ENCODE peak calls at places on chromosome 7, in six cellular contexts. B is A549, N is K562, L is HepG2, P is WTC11, R is H1. V is an unnamed sample.

GRCh38 chr7:74289660-74290589 is 718 bp downstream of the CLIP2 start:
- DNase-seq in B (no peak), N (peak; percentile 76), L (no peak), P (no peak), R (no peak), V (no peak)

GRCh38 chr7:135197343-135197742 is 14.0 kb downstream of the WDR91 start:
- DNase-seq in B (no peak), N (no peak), L (no peak), P (no peak), R (no peak), V (no peak)

GRCh38 chr7:65946895-65947294 is 35.1 kb downstream of the GUSB start:
- DNase-seq in B (no peak), N (no peak), L (peak; percentile 45), P (no peak), R (no peak), V (peak; percentile 35)

GRCh38 chr7:121485457-121486243 is 89.5 kb upstream of the FAM3C start:
- DNase-seq in B (no peak), N (no peak), L (no peak), P (no peak), R (no peak), V (no peak)

GRCh38 chr7:36128448-36129047 is 24.5 kb upstream of the EEPD1 start:
- DNase-seq in B (peak; percentile 77), N (peak; percentile 26), L (peak; percentile 76), P (no peak), R (no peak), V (peak; percentile 92)

GRCh38 chr7:79241288-79242055 is 212.0 kb downstream of the MAGI2 start:
- DNase-seq in B (no peak), N (no peak), L (no peak), P (no peak), R (no peak), V (no peak)

GRCh38 chr7:157888579-157888978 is 551.8 kb downstream of the DNAJB6 start:
- DNase-seq in B (no peak), N (no peak), L (no peak), P (no peak), R (no peak), V (no peak)

GRCh38 chr7:131443496-131443895 is 112.9 kb downstream of the PODXL start:
- DNase-seq in B (no peak), N (no peak), L (no peak), P (no peak), R (no peak), V (no peak)

GRCh38 chr7:100545636-100546128 is 6.7 kb downstream of the AGFG2 start:
- DNase-seq in B (peak; percentile 93), N (peak; percentile 75), L (peak; percentile 95), P (no peak), R (no peak), V (peak; percentile 92)

GRCh38 chr7:37440738-37441404 is 7.8 kb downstream of the ELMO1 start:
- DNase-seq in B (no peak), N (no peak), L (no peak), P (no peak), R (no peak), V (peak; percentile 91)

GRCh38 chr7:115559877-115560276 is 470.7 kb downstream of the TFEC start:
- DNase-seq in B (no peak), N (no peak), L (no peak), P (no peak), R (no peak), V (no peak)

GRCh38 chr7:16447867-16448266 is 17.7 kb downstream of the SOSTDC1 start:
- DNase-seq in B (no peak), N (no peak), L (no peak), P (no peak), R (no peak), V (no peak)

GRCh38 chr7:89247207-89247606 is 451.7 kb upstream of the TEX47 start:
- DNase-seq in B (no peak), N (no peak), L (no peak), P (peak; percentile 10), R (no peak), V (no peak)

GRCh38 chr7:20542594-20542993 is 72.9 kb upstream of the ABCB5 start:
- DNase-seq in B (no peak), N (no peak), L (no peak), P (no peak), R (no peak), V (peak; percentile 60)

GRCh38 chr7:20541615-20542349 is 73.7 kb upstream of the ABCB5 start:
- DNase-seq in B (no peak), N (no peak), L (no peak), P (no peak), R (no peak), V (no peak)

GRCh38 chr7:20535541-20535940 is 79.9 kb upstream of the ABCB5 start:
- DNase-seq in B (no peak), N (no peak), L (no peak), P (no peak), R (no peak), V (no peak)

GRCh38 chr7:20543565-20543964 is 71.9 kb upstream of the ABCB5 start:
- DNase-seq in B (no peak), N (no peak), L (no peak), P (no peak), R (no peak), V (no peak)

DNA sequence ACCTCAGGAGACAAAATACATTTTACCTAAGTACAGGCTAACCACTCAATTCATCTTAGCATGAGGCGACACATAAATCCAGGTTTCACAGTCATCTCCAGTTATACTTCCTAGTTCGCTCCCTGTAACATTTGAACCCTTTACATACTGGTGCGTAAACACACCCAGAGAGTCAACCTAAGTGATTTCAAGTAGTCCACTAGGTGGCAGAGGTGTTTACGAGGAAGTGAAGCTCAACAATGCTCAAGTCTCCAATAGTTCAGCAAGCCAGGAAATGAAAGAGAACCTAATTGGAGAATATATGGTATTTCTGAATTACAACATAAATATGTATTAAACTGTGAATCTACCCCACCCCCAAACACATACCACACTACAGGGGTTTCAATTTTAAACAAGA is 76.3 kb upstream of the ABCB5 start:
- DNase-seq in B (peak; percentile 4), N (peak; percentile 16), L (peak; percentile 21), P (no peak), R (no peak), V (no peak)
- TF ChIP-seq CTCF in B (no peak), N (peak; percentile 37), L (peak; percentile 25), P (peak; percentile 11), R (peak; percentile 77), V (no peak)

GRCh38 chr7:33446551-33446950 is 317.2 kb downstream of the BBS9 start:
- DNase-seq in B (no peak), N (no peak), L (no peak), P (no peak), R (no peak), V (no peak)
- TF ChIP-seq JUN in B (no peak), N (no peak), L (no peak), P (no peak), R (no peak), V (no peak)

GRCh38 chr7:31335889-31336201 is 4.7 kb downstream of the NEUROD6 start:
- DNase-seq in B (no peak), N (no peak), L (no peak), P (no peak), R (no peak), V (no peak)

GRCh38 chr7:31340603-31341002 is at the start of gene NEUROD6:
- DNase-seq in B (no peak), N (no peak), L (no peak), P (no peak), R (no peak), V (no peak)

GRCh38 chr7:31333301-31333700 is 7.2 kb downstream of the NEUROD6 start:
- DNase-seq in B (no peak), N (no peak), L (no peak), P (no peak), R (no peak), V (no peak)

GRCh38 chr7:31335161-31335888 is 5.2 kb downstream of the NEUROD6 start:
- DNase-seq in B (no peak), N (no peak), L (no peak), P (no peak), R (no peak), V (no peak)

GRCh38 chr7:31336202-31337035 is 4.1 kb downstream of the NEUROD6 start:
- DNase-seq in B (no peak), N (peak; percentile 11), L (no peak), P (peak; percentile 66), R (no peak), V (no peak)
- TF ChIP-seq CTCF in B (peak; percentile 17), N (peak; percentile 34), L (no peak), P (peak; percentile 69), R (peak; percentile 71), V (no peak)

GRCh38 chr7:106916689-106917088 is 51.6 kb downstream of the PIK3CG start:
- DNase-seq in B (no peak), N (no peak), L (no peak), P (no peak), R (no peak), V (no peak)

GRCh38 chr7:106914018-106914607 is 49.0 kb downstream of the PIK3CG start:
- DNase-seq in B (no peak), N (no peak), L (no peak), P (no peak), R (no peak), V (no peak)

GRCh38 chr7:106911959-106912358 is 46.9 kb downstream of the PIK3CG start:
- DNase-seq in B (no peak), N (no peak), L (no peak), P (no peak), R (no peak), V (no peak)

GRCh38 chr7:106915407-106915806 is 50.3 kb downstream of the PIK3CG start:
- DNase-seq in B (no peak), N (no peak), L (no peak), P (no peak), R (no peak), V (no peak)

GRCh38 chr7:106915873-106916272 is 50.8 kb downstream of the PIK3CG start:
- DNase-seq in B (no peak), N (no peak), L (no peak), P (no peak), R (no peak), V (no peak)
- TF ChIP-seq JUN in B (no peak), N (no peak), L (no peak), P (no peak), R (no peak), V (no peak)

GRCh38 chr7:151142686-151143040 is 24.8 kb downstream of the GBX1 start:
- DNase-seq in B (no peak), N (no peak), L (no peak), P (no peak), R (no peak), V (no peak)
- TF ChIP-seq CTCF in B (no peak), N (peak; percentile 34), L (no peak), P (no peak), R (no peak), V (no peak)

V was measured in endothelial cell of umbilical vein.